ENCODE peak calls at places on chromosomes 2 and 18, in seven cellular contexts. O, Z, M, Q, E, I and B are unnamed samples.
A peak's percentile ranks its signal among the peaks of the same experiment; 100 is the strongest.

GRCh38 chr2:68565858-68566257 is 77.5 kb upstream of the PROKR1 start:
- DNase-seq in M (peak; percentile 27), Q (no peak), Z (peak; percentile 36), O (no peak), I (no peak), E (no peak), B (no peak)

GRCh38 chr2:175807031-175807873 is 194.8 kb downstream of the LNPK start:
- DNase-seq in Q (no peak), E (no peak), M (no peak), O (no peak), Z (no peak), I (no peak), B (no peak)

GRCh38 chr2:218832520-218832919 is 917 bp upstream of the PRKAG3 start:
- DNase-seq in I (no peak), E (no peak), O (no peak), M (no peak), Q (no peak), Z (no peak), B (no peak)

GRCh38 chr2:39494784-39495251 is 57.7 kb upstream of the MAP4K3 start:
- DNase-seq in Z (no peak), O (no peak), E (peak; percentile 77), M (peak; percentile 98), Q (no peak), I (no peak), B (peak; percentile 28)

GRCh38 chr2:72000110-72000509 is 147.6 kb downstream of the CYP26B1 start:
- DNase-seq in M (no peak), I (no peak), O (no peak), E (no peak), Q (no peak), Z (no peak), B (no peak)

GRCh38 chr18:73869182-73869581 is 278.5 kb downstream of the FBXO15 start:
- DNase-seq in M (no peak), E (no peak), I (no peak), Z (no peak), O (no peak), Q (no peak), B (no peak)

GRCh38 chr18:21897811-21898210 is 157.2 kb downstream of the MIB1 start:
- DNase-seq in O (peak; percentile 76), Z (peak; percentile 52), E (peak; percentile 59), M (peak; percentile 47), Q (peak; percentile 50), I (peak; percentile 15), B (peak; percentile 67)

GRCh38 chr2:63589148-63589972 is 597 bp downstream of the MDH1 start:
- DNase-seq in E (peak; percentile 25), Z (no peak), O (no peak), I (no peak), M (no peak), Q (no peak), B (no peak)

GRCh38 chr2:30335981-30336538 is 104.7 kb downstream of the LBH start:
- DNase-seq in Q (no peak), M (no peak), Z (peak; percentile 18), O (no peak), I (no peak), E (peak; percentile 58), B (peak; percentile 27)

GRCh38 chr2:30331869-30332268 is 100.5 kb downstream of the LBH start:
- DNase-seq in I (no peak), M (no peak), Q (no peak), O (no peak), E (no peak), Z (no peak), B (no peak)

GRCh38 chr2:30336978-30337841 is 105.9 kb downstream of the LBH start:
- DNase-seq in M (no peak), I (no peak), E (peak; percentile 96), Q (no peak), O (no peak), Z (peak; percentile 94), B (peak; percentile 82)

GRCh38 chr2:30332791-30333453 is 101.6 kb downstream of the LBH start:
- DNase-seq in I (no peak), Z (no peak), Q (no peak), E (peak; percentile 40), M (no peak), O (no peak), B (peak; percentile 67)

DNA sequence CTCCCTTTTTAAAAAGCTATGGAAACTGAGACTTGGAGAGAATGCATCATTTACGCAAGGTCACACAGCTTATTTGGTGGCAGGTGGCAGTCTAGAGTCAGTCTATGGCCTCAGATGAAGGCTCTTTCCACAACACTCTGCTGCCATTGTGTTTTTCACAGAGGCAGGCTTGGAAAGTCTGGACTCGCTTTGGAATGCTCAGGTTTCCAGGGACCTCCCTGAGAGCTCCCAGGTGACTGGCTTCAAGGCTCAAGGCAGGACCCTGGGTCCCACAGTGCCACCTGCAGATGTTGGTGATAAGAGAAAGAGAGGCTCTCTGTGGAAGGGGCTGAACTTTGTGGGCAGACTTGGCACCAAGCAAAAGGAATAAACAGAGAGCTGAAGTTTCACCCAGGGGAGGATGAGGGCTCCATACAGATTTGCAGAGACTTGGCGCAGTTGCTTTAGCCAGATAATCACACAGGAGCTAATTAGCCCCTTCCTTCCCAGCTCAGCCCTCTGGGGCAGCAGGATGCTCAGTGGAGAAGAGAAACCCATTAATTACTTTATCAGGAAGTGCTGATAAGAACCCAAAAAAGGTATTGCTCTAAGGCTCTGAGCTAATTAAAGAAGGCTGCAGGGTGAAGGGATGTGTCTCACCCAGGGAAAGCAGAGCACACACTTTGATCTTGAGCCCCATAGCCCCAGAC is 103.5 kb downstream of the LBH start:
- DNase-seq in M (no peak), Q (no peak), E (peak; percentile 18), Z (peak; percentile 26), I (no peak), O (no peak), B (peak; percentile 17)
- TF ChIP-seq CTCF in M (no peak), Q (no peak), E (peak; percentile 9), Z (peak; percentile 26), I (no peak), O (no peak), B (no peak)

DNA sequence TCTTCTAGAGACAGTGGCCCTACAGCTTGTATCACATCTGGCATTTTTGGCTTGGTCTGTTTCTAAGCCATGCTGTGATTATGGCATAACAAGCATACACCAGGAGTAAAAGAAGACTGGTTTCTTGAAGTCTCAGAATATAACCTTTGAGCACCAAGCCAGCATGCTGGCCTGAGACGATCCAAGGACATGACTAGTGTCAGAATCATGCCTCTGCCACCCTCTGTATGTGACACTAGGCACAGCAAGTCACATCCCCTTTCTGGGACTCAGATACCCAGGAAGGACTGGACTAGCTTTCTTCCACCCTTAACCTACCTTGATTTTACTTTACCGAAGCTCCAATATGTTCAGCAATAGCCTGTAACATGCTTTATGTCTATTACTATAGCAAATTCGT is 345.5 kb downstream of the SETBP1 start:
- DNase-seq in M (no peak), Z (no peak), Q (no peak), E (peak; percentile 9), I (no peak), O (no peak), B (no peak)
- TF ChIP-seq CTCF in M (no peak), Z (no peak), Q (no peak), E (peak; percentile 14), I (no peak), O (no peak), B (no peak)

GRCh38 chr2:205003288-205003687 is 458.0 kb downstream of the PARD3B start:
- DNase-seq in Q (no peak), E (no peak), O (no peak), I (no peak), Z (no peak), M (no peak), B (no peak)

GRCh38 chr2:205001306-205001966 is 456.2 kb downstream of the PARD3B start:
- DNase-seq in M (no peak), O (no peak), Q (no peak), I (no peak), E (no peak), Z (no peak), B (no peak)

DNA sequence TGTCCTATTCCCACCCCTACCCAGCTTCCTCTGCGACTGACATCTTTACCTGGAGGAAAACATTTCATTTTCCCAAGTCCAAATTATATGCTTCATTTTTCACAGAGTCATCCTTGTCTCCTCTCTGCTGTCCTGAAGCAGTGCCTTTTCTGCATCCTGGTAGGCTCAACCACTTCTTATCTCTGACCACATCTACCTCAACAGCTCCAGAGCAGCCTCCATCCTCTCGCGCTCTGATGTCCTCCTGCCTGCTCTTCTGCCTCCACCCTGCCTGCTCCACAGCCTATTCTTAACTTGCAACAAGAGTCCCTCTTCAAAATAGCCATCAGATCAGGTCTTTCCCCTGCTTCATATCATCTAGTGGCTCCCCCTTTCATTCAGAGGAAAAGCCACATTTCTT is 457.1 kb downstream of the PARD3B start:
- DNase-seq in I (no peak), O (no peak), M (no peak), Q (no peak), Z (no peak), E (no peak), B (no peak)
- TF ChIP-seq CTCF in I (no peak), O (no peak), M (no peak), Q (no peak), Z (no peak), E (no peak), B (no peak)

GRCh38 chr2:199851886-199852285 is 894 bp upstream of the FTCDNL1 start:
- DNase-seq in Z (no peak), M (no peak), I (no peak), E (no peak), O (no peak), Q (no peak), B (no peak)

GRCh38 chr2:199851499-199851816 is 466 bp upstream of the FTCDNL1 start:
- DNase-seq in Z (no peak), I (no peak), E (no peak), O (no peak), Q (no peak), M (no peak), B (no peak)

GRCh38 chr2:199850250-199850717 is 708 bp downstream of the FTCDNL1 start:
- DNase-seq in Z (no peak), Q (no peak), O (no peak), E (no peak), I (no peak), M (no peak), B (peak; percentile 8)

GRCh38 chr2:199848323-199848722 is 2.7 kb downstream of the FTCDNL1 start:
- DNase-seq in I (no peak), Z (no peak), Q (peak; percentile 28), O (no peak), M (no peak), E (no peak), B (no peak)

GRCh38 chr2:199850718-199851498 is at the start of gene FTCDNL1:
- DNase-seq in O (peak; percentile 85), Q (peak; percentile 68), M (peak; percentile 25), Z (peak; percentile 67), I (peak; percentile 65), E (peak; percentile 82), B (peak; percentile 85)
- TF ChIP-seq CTCF in O (peak; percentile 40), Q (peak; percentile 71), M (peak; percentile 76), Z (peak; percentile 58), I (peak; percentile 1), E (peak; percentile 66), B (peak; percentile 14)